ENCODE peak calls at places on chromosomes 3 and 15, in seven cellular contexts. P is SK-N-SH, R is lower lobe of right lung, S is vagina, X is neural progenitor cell, A is upper lobe of left lung, M is ovary. J is an unnamed sample.

GRCh38 chr3:188510366-188510765 is 356.4 kb downstream of the LPP start:
- DNase-seq in X (no peak), P (no peak), S (no peak), A (no peak), M (no peak), R (no peak), J (no peak)

GRCh38 chr15:39942101-39942752 is 8.3 kb downstream of the EIF2AK4 start:
- DNase-seq in P (no peak), M (no peak), R (no peak), X (no peak), S (no peak), A (no peak), J (no peak)

GRCh38 chr3:137768361-137769320 is 4.5 kb downstream of the SOX14 start:
- DNase-seq in P (peak), R (no peak), M (no peak), S (no peak), A (no peak), X (peak), J (no peak)

GRCh38 chr3:119497824-119498187 is 541 bp upstream of the TIMMDC1 start:
- DNase-seq in S (no peak), X (peak), M (peak), R (no peak), P (no peak), A (peak), J (no peak)

GRCh38 chr3:31562525-31562924 is 29.8 kb downstream of the STT3B start:
- DNase-seq in X (peak), P (no peak), M (no peak), R (peak), S (no peak), A (peak), J (no peak)

GRCh38 chr3:4351164-4351855 is 48.1 kb downstream of the SETMAR start:
- DNase-seq in R (no peak), A (no peak), X (no peak), M (no peak), S (no peak), P (no peak), J (no peak)

GRCh38 chr3:39378092-39378491 is 5.1 kb upstream of the SLC25A38 start:
- DNase-seq in A (peak), X (peak), S (no peak), P (peak), R (no peak), M (no peak), J (no peak)

GRCh38 chr3:76970006-76970680 is 69.8 kb upstream of the ROBO2 start:
- DNase-seq in M (no peak), S (no peak), P (no peak), A (no peak), R (no peak), X (peak), J (no peak)

GRCh38 chr15:77646104-77646694 is 13.5 kb upstream of the LINGO1 start:
- DNase-seq in M (no peak), R (no peak), P (no peak), S (no peak), X (no peak), A (no peak), J (no peak)

GRCh38 chr3:195568630-195569029 is 15.1 kb downstream of the APOD start:
- DNase-seq in A (no peak), X (no peak), P (no peak), R (no peak), S (no peak), M (no peak), J (no peak)

GRCh38 chr15:98154863-98155262 is 194.4 kb downstream of the ARRDC4 start:
- DNase-seq in R (no peak), A (no peak), P (no peak), S (no peak), M (no peak), X (no peak), J (no peak)

GRCh38 chr3:64224826-64225606 is at the start of gene PRICKLE2:
- DNase-seq in S (no peak), P (no peak), X (peak), A (peak), M (peak), R (peak), J (peak)

GRCh38 chr15:99143655-99144610 is 39.1 kb downstream of the SYNM start:
- DNase-seq in M (no peak), A (peak), R (no peak), X (peak), S (peak), P (no peak), J (peak)

DNA sequence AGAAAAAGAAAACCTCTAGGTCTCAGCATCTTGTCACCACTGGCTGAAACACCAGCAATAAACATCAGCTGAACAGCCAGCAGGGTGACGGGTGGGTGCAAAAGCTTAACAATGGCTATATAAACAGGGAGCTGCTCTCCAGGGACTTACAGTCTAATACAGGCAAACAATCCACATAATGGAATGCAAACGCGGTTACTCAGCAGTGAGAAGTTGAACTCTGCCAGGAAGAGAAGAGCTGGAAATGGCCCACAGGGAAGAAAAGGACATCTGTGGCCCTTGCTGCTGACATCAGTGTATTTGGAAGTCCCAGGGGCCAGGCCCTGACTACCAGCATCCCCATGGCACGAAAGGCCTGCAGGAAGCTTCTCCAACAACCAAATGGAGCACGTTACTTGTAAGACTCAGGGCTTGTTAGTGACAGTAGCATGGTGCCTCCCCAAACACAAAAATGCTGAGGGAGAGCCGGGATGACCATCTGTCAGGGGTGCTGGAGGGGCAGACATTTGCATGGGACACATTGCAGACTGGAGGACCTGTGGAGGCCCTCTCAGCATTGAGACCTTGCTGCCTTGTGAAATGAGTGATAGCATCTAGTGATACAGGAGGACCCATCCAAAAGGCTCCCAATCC is 3.0 kb downstream of the HEG1 start:
- DNase-seq in S (no peak), X (peak), P (no peak), R (no peak), A (no peak), M (no peak), J (no peak)
- H3K27ac ChIP-seq in S (peak), X (no peak), P (peak), R (peak), A (peak), M (no peak), J (peak)

DNA sequence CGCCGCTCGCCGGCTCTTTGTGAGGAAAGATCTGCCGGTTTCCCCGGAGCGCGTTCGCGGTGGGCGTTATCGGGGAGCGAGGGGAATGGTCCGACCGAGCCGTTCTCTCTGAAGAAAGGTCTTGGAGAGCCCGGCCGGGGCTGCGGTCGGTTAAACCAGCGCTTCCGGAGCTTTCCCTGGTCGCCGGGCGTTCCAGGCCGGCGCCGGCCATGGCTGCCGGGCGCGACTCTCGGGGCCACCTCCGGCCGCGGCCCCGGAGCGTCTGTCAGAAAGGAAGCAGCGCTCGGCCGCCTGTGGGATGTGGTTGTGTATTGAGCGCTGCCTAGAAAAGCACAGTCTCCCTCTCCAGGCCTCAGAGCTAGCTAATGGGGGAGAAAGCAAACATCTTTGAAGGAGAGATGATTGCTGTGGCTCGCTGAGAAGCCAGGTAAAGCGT is 731 bp downstream of the FYTTD1 start:
- DNase-seq in M (peak), S (no peak), R (peak), P (peak), A (peak), X (peak), J (peak)
- TF ChIP-seq CTCF in M (peak), S (no peak), R (no peak), P (peak), A (no peak), X (no peak), J (no peak)

GRCh38 chr15:68208641-68209240 is 3.6 kb upstream of the CALML4 start:
- DNase-seq in A (no peak), M (no peak), X (no peak), R (no peak), P (no peak), S (no peak), J (peak)
- H3K4me3 ChIP-seq in A (no peak), M (no peak), X (no peak), R (no peak), P (no peak), S (no peak), J (no peak)

DNA sequence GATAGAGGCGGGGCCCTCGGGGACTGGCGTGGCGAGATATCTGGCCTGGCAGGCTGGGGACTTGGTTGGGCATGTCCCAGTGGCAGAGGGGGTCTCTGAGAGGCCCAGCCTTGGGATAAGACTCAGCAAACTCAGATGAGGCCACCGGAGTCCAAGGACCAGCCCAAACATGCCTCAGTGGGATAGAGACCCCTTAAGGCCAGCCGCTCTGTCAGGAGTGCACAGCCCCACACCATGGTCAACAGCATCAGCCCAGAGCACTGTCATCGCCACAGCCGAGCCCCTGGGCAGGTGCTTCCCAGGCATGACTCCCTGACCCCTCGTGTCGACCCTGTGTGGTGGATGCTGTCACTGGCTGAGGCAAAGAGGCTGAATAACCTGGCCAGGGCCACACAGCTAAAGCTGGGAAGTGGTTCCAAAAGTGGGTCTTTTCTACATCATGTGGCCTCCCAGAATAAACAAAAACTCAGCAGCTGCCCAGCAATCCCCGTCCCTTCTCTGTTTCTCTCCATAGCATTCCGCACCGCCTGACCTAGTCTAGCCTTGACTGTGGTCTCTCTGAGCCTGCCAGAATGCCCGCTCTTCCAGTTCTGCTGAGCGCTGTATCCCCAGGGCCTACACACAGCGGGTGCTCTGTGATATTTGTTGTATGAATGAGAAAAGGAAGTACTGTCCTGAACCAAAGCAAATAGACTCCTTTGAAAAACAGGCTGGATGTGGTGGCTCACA is 15.1 kb downstream of the CTSH start:
- DNase-seq in M (peak), X (no peak), A (no peak), P (no peak), S (no peak), R (no peak), J (no peak)
- H3K27ac ChIP-seq in M (no peak), X (no peak), A (no peak), P (no peak), S (peak), R (no peak), J (no peak)

GRCh38 chr3:71303627-71304260 is 279.8 kb downstream of the FOXP1 start:
- DNase-seq in S (no peak), A (no peak), X (no peak), P (no peak), R (no peak), M (no peak), J (no peak)

GRCh38 chr3:71305246-71306206 is 278.0 kb downstream of the FOXP1 start:
- DNase-seq in M (no peak), A (peak), P (no peak), R (no peak), X (peak), S (no peak), J (no peak)

GRCh38 chr3:71302604-71303003 is 280.9 kb downstream of the FOXP1 start:
- DNase-seq in P (no peak), M (no peak), X (no peak), S (no peak), R (no peak), A (no peak), J (no peak)

GRCh38 chr3:71304261-71304646 is 279.3 kb downstream of the FOXP1 start:
- DNase-seq in X (no peak), M (no peak), A (no peak), S (no peak), R (no peak), P (no peak), J (no peak)

GRCh38 chr3:71304684-71305083 is 278.8 kb downstream of the FOXP1 start:
- DNase-seq in S (no peak), P (no peak), R (no peak), M (no peak), X (no peak), A (peak), J (no peak)
- TF ChIP-seq CTCF in S (peak), P (peak), R (no peak), M (peak), X (peak), A (no peak), J (peak)

J was measured in coronary artery.